ENCODE peak calls at places on chromosomes 7 and 10, in eight cellular contexts. A, H, C, R, X, J, Z and W are unnamed samples.

GRCh38 chr7:23076774-23077173 is 28.8 kb upstream of the KLHL7 start:
- DNase-seq in R (no peak), C (no peak), X (no peak), Z (no peak), H (no peak), J (peak; percentile 87), A (no peak), W (no peak)

GRCh38 chr7:135508853-135509588 is 881 bp downstream of the CNOT4 start:
- DNase-seq in J (peak; percentile 61), X (peak; percentile 43), A (no peak), R (peak; percentile 34), Z (no peak), H (peak; percentile 16), C (peak; percentile 49), W (peak; percentile 11)

GRCh38 chr10:31769564-31769963 is 159.1 kb downstream of the ARHGAP12 start:
- DNase-seq in X (peak; percentile 44), Z (no peak), C (no peak), A (no peak), J (no peak), R (no peak), H (no peak), W (no peak)

GRCh38 chr7:12623885-12624498 is 53.5 kb downstream of the SCIN start:
- DNase-seq in J (peak; percentile 21), C (peak; percentile 22), R (peak; percentile 32), A (no peak), X (peak; percentile 34), H (no peak), Z (no peak), W (no peak)

GRCh38 chr10:24385776-24386175 is 176.8 kb downstream of the KIAA1217 start:
- DNase-seq in J (no peak), C (no peak), Z (no peak), X (no peak), R (peak; percentile 79), H (no peak), A (peak; percentile 90), W (no peak)

GRCh38 chr10:103155485-103156085 is 37.5 kb downstream of the NT5C2 start:
- DNase-seq in R (no peak), Z (no peak), C (no peak), H (no peak), A (no peak), J (no peak), X (no peak), W (no peak)

GRCh38 chr7:39407139-39407538 is 159.1 kb upstream of the YAE1 start:
- DNase-seq in H (no peak), R (no peak), A (no peak), Z (no peak), J (no peak), C (no peak), X (no peak), W (no peak)

GRCh38 chr7:66736892-66737291 is 3.6 kb upstream of the RABGEF1 start:
- DNase-seq in X (no peak), A (no peak), J (no peak), C (no peak), Z (no peak), R (no peak), H (no peak), W (no peak)

GRCh38 chr10:92419740-92420553 is 129.0 kb downstream of the MARCHF5 start:
- DNase-seq in J (peak; percentile 67), R (peak; percentile 66), A (no peak), X (no peak), Z (no peak), H (peak; percentile 48), C (no peak), W (peak; percentile 22)

GRCh38 chr7:28502408-28502807 is 90.1 kb downstream of the CREB5 start:
- DNase-seq in R (no peak), A (no peak), H (no peak), Z (no peak), X (no peak), C (no peak), J (no peak), W (no peak)

GRCh38 chr7:133275008-133275407 is 22.1 kb downstream of the EXOC4 start:
- DNase-seq in R (no peak), H (no peak), A (no peak), J (peak; percentile 48), X (no peak), C (no peak), Z (no peak), W (no peak)

GRCh38 chr10:61832866-61833481 is 68.5 kb upstream of the ARID5B start:
- DNase-seq in R (peak; percentile 78), Z (no peak), C (no peak), A (no peak), H (no peak), X (no peak), J (no peak), W (no peak)

GRCh38 chr10:24449769-24450310 is 240.9 kb downstream of the KIAA1217 start:
- DNase-seq in C (no peak), Z (no peak), H (no peak), R (no peak), J (no peak), A (no peak), X (no peak), W (no peak)

GRCh38 chr7:112089551-112089950 is 116.6 kb downstream of the DOCK4 start:
- DNase-seq in X (no peak), Z (no peak), C (no peak), H (no peak), J (peak; percentile 51), R (no peak), A (no peak), W (no peak)